ENCODE peak calls at places on chromosomes 12 and 14, in four cellular contexts. G, F, H and J are unnamed samples.

GRCh38 chr12:43749016-43749415 is 9.6 kb downstream of the PUS7L start:
- DNase-seq in G (no peak), F (no peak), H (no peak), J (no peak)

GRCh38 chr12:57894577-57895292 is 46.6 kb upstream of the ATP23 start:
- DNase-seq in G (no peak), F (no peak), H (no peak), J (no peak)

GRCh38 chr14:38951451-38951850 is 151.6 kb downstream of the SEC23A start:
- DNase-seq in G (no peak), F (no peak), H (peak; percentile 54), J (no peak)

GRCh38 chr12:61750604-61751003 is 509.6 kb upstream of the USP15 start:
- DNase-seq in G (no peak), F (no peak), H (peak; percentile 78), J (no peak)

GRCh38 chr14:50035214-50035613 is 81.2 kb downstream of the VCPKMT start:
- DNase-seq in G (no peak), F (no peak), H (no peak), J (no peak)

GRCh38 chr12:9943244-9943643 is 11.1 kb upstream of the CLEC2A start:
- DNase-seq in G (no peak), F (no peak), H (peak; percentile 8), J (no peak)

GRCh38 chr14:77648520-77649200 is 32.2 kb upstream of the SPTLC2 start:
- DNase-seq in G (no peak), F (no peak), H (no peak), J (no peak)

GRCh38 chr14:88470542-88471440 is 84.0 kb downstream of the PTPN21 start:
- DNase-seq in G (no peak), F (peak; percentile 54), H (peak; percentile 51), J (no peak)

GRCh38 chr14:59355101-59355500 is 110.1 kb downstream of the GPR135 start:
- DNase-seq in G (no peak), F (no peak), H (no peak), J (no peak)

GRCh38 chr12:103748002-103748401 is 93.0 kb downstream of the NT5DC3 start:
- DNase-seq in G (no peak), F (peak; percentile 88), H (no peak), J (no peak)

GRCh38 chr14:66405158-66405557 is 81.0 kb upstream of the CCDC196 start:
- DNase-seq in G (peak; percentile 64), F (peak; percentile 12), H (peak; percentile 25), J (peak; percentile 26)

GRCh38 chr14:106318700-106319099 is 792.3 kb downstream of the TMEM121 start:
- DNase-seq in G (no peak), F (no peak), H (no peak), J (no peak)

GRCh38 chr12:78062781-78063180 is 232.1 kb downstream of the NAV3 start:
- DNase-seq in G (no peak), F (peak; percentile 40), H (peak; percentile 77), J (peak; percentile 44)

GRCh38 chr14:102029956-102030355 is 56.9 kb downstream of the HSP90AA1 start:
- DNase-seq in G (no peak), F (peak; percentile 48), H (peak; percentile 33), J (no peak)

GRCh38 chr12:108260969-108261368 is 78.1 kb downstream of the CMKLR1 start:
- DNase-seq in G (no peak), F (no peak), H (no peak), J (no peak)

GRCh38 chr14:24365600-24366374 is 2.2 kb upstream of the NFATC4 start:
- DNase-seq in G (peak; percentile 92), F (peak; percentile 87), H (peak; percentile 95), J (peak; percentile 91)

GRCh38 chr12:26813812-26814211 is 19.2 kb downstream of the ITPR2 start:
- DNase-seq in G (no peak), F (no peak), H (peak; percentile 28), J (no peak)

DNA sequence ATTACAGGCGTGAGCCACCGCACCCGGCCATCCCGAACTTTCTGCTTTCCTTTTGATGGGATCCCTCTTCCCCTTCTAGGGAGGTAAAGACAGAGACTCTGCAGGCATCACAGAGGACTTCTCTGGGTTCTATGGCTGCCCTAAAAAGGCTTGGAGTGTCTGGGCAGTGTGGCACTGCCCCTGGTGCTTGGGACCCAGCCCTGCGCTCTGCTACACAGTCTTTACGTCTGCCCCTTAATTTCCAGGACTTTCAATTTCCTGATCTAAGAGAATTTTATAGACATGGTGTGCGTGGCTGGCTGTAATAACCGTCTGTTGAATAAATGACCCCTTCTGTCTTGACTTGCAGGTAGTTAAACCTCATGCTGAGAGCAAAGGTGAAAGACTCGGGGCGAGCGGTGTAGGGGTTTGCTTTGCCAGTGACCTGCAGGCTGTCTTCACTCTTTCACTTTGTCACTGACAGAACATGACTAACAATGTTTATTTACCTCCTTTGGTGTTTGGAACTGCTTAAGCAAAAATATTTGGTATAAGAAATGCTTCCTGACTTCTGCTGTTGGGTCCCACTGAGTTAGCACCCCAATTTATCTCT is 110.9 kb upstream of the MAP1LC3B2 start:
- DNase-seq in G (no peak), F (peak; percentile 38), H (no peak), J (no peak)
- TF ChIP-seq CTCF in G (no peak), F (no peak), H (no peak), J (no peak)

GRCh38 chr12:4438834-4439596 is 6.6 kb downstream of the FGF6 start:
- DNase-seq in G (no peak), F (no peak), H (no peak), J (no peak)

GRCh38 chr12:4434721-4435425 is 10.7 kb downstream of the FGF6 start:
- DNase-seq in G (no peak), F (no peak), H (no peak), J (no peak)

GRCh38 chr12:4434299-4434698 is 11.3 kb downstream of the FGF6 start:
- DNase-seq in G (no peak), F (no peak), H (no peak), J (no peak)

GRCh38 chr12:4432878-4433820 is 12.5 kb downstream of the FGF6 start:
- DNase-seq in G (no peak), F (no peak), H (no peak), J (no peak)

GRCh38 chr12:4435537-4435936 is 10.1 kb downstream of the FGF6 start:
- DNase-seq in G (no peak), F (no peak), H (no peak), J (no peak)
- TF ChIP-seq CTCF in G (no peak), F (no peak), H (no peak), J (no peak)

GRCh38 chr12:96398422-96399080 is 1.7 kb downstream of the CDK17 start:
- DNase-seq in G (no peak), F (peak; percentile 17), H (peak; percentile 49), J (no peak)

GRCh38 chr12:96395236-96395635 is 5.0 kb downstream of the CDK17 start:
- DNase-seq in G (no peak), F (no peak), H (no peak), J (no peak)

GRCh38 chr12:96396209-96396608 is 4.0 kb downstream of the CDK17 start:
- DNase-seq in G (no peak), F (no peak), H (no peak), J (no peak)

GRCh38 chr12:96397756-96398421 is 2.4 kb downstream of the CDK17 start:
- DNase-seq in G (no peak), F (peak; percentile 15), H (no peak), J (no peak)

DNA sequence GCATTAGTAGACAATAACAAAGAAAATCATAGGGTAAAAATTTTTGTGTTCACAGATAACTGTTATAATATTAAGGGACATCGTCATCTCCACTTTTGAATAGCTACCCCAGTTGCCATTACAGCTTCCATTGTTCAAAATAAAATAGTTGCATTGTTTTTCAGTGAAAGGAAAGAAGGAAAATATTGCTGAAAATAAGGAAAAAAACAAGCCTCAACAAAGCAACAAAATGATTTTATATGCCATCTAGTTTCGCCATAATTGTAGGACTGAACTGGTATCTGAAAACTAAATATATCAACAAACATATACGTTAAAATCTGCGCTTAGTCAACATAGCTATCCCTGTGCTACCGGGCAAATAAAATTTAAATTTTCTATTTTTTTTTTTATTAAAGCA is 3.3 kb downstream of the CDK17 start:
- DNase-seq in G (no peak), F (no peak), H (no peak), J (no peak)
- TF ChIP-seq CTCF in G (no peak), F (no peak), H (no peak), J (no peak)

GRCh38 chr14:36208690-36209278 is 32.3 kb upstream of the PTCSC3 start:
- DNase-seq in G (no peak), F (no peak), H (no peak), J (no peak)

GRCh38 chr14:36207500-36207899 is 31.0 kb upstream of the PTCSC3 start:
- DNase-seq in G (no peak), F (peak; percentile 51), H (peak; percentile 22), J (no peak)

DNA sequence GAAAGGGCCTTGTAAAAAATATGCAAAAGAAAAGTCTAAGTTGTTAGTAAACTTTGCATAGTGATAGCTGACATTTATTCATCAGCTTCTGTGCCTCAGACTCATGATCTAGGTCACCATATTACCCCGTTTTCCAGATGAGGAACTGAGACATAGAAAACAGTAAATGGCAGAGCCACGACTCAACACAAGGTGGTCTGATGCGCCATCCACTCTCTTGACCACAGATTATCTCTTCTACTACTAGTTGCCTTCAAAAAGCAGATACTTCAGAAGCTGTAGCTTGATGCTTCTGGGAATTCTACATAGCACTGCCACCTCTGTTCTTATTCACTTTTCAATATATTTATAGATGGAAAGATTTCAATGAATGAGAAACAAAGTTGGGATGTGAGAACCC is 28.2 kb upstream of the PTCSC3 start:
- DNase-seq in G (no peak), F (no peak), H (no peak), J (no peak)
- TF ChIP-seq CTCF in G (peak; percentile 3), F (no peak), H (no peak), J (no peak)

DNA sequence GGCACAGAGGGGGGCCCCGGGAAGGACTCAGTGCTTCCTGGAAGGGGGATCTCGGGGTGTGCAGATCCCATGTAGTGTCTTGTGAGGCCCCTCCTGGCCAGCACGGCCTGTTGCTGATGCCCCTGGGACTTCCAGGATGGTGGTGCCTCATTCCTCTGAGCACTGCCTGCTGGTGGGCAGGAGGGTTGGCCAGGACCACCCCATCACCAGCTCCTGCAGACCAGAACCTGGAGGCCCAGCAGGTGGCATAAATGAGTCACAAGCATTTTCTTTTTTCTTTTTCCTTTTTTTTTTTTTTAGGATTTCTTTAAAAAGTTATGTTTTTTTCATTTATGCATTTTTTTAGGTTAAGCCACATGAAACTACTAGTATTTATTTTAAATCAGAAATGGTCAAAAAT is 8.0 kb downstream of the MMP17 start:
- DNase-seq in G (peak; percentile 54), F (peak; percentile 33), H (no peak), J (no peak)
- TF ChIP-seq CTCF in G (peak; percentile 59), F (peak; percentile 89), H (peak; percentile 37), J (peak; percentile 60)

GRCh38 chr12:3201741-3202500 is 124.7 kb downstream of the TSPAN9 start:
- DNase-seq in G (no peak), F (no peak), H (peak; percentile 12), J (no peak)
- TF ChIP-seq CTCF in G (peak; percentile 27), F (no peak), H (no peak), J (no peak)

GRCh38 chr12:11344504-11344903 is 34.3 kb upstream of the PRB4 start:
- DNase-seq in G (no peak), F (no peak), H (no peak), J (no peak)

GRCh38 chr12:11348439-11348838 is 38.2 kb upstream of the PRB4 start:
- DNase-seq in G (no peak), F (no peak), H (no peak), J (no peak)

DNA sequence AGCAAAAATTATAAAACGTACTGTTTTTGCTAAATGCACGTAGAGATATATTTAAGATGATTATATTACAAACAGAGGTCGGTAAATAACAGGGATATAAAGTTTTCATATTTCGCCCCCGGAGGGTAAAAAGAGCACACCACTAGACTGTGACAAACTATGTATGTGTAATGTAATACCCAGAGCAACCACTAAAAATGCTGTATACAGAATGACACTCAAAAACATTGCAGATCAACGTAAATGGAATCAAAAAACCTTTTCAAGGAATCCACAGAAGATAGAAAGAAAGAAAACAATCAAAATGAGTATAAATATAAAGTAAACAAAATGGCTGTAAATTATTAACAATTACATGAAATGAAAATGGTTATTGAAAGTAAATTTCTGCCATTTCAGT is 37.6 kb upstream of the PRB4 start:
- DNase-seq in G (no peak), F (peak; percentile 31), H (no peak), J (no peak)
- TF ChIP-seq CTCF in G (peak; percentile 24), F (peak; percentile 48), H (peak; percentile 3), J (peak; percentile 33)